ENCODE peak calls at places on chromosomes 5 and 9, in nine cellular contexts. G, E, U, K, Y, B, D, Z and L are unnamed samples.

GRCh38 chr9:137293482-137294090 is 8.5 kb downstream of the NRARP start:
- DNase-seq in G (no peak), E (peak), U (no peak), K (no peak), Y (no peak), B (no peak), D (no peak), Z (no peak), L (no peak)

GRCh38 chr9:12853021-12853420 is 78.2 kb downstream of the LURAP1L start:
- DNase-seq in G (peak), E (no peak), U (no peak), K (no peak), Y (no peak), B (no peak), D (no peak), Z (no peak), L (no peak)

GRCh38 chr5:157491471-157491870 is 31.5 kb downstream of the NIPAL4 start:
- DNase-seq in G (no peak), E (no peak), U (no peak), K (no peak), Y (no peak), B (no peak), D (no peak), Z (no peak), L (no peak)

GRCh38 chr5:73638344-73639095 is 12.5 kb downstream of the ARHGEF28 start:
- DNase-seq in G (peak), E (peak), U (no peak), K (no peak), Y (no peak), B (no peak), D (no peak), Z (no peak), L (no peak)

GRCh38 chr9:69202556-69202955 is 28.5 kb downstream of the TJP2 start:
- DNase-seq in G (no peak), E (no peak), U (no peak), K (no peak), Y (no peak), B (no peak), D (no peak), Z (no peak), L (no peak)

GRCh38 chr5:78782728-78783127 is 134.2 kb upstream of the LHFPL2 start:
- DNase-seq in G (no peak), E (no peak), U (no peak), K (no peak), Y (no peak), B (no peak), D (no peak), Z (no peak), L (no peak)

GRCh38 chr9:6779417-6780241 is 21.9 kb downstream of the KDM4C start:
- DNase-seq in G (peak), E (no peak), U (peak), K (peak), Y (no peak), B (no peak), D (no peak), Z (no peak), L (no peak)

GRCh38 chr9:92726971-92727715 is 37.5 kb downstream of the BICD2 start:
- DNase-seq in G (peak), E (peak), U (no peak), K (no peak), Y (peak), B (peak), D (no peak), Z (no peak), L (no peak)

GRCh38 chr5:452856-453710 is 10.1 kb downstream of the EXOC3 start:
- DNase-seq in G (no peak), E (no peak), U (no peak), K (no peak), Y (no peak), B (no peak), D (no peak), Z (peak), L (no peak)

GRCh38 chr9:21964925-21965385 is 29.2 kb downstream of the CDKN2A start:
- DNase-seq in G (no peak), E (peak), U (no peak), K (no peak), Y (no peak), B (no peak), D (no peak), Z (peak), L (peak)

GRCh38 chr5:42057254-42057690 is 132.2 kb downstream of the FBXO4 start:
- DNase-seq in G (peak), E (peak), U (peak), K (peak), Y (peak), B (no peak), D (no peak), Z (peak), L (no peak)

GRCh38 chr5:171310816-171311697 is 2.0 kb downstream of the TLX3 start:
- DNase-seq in G (no peak), E (peak), U (no peak), K (no peak), Y (no peak), B (no peak), D (no peak), Z (no peak), L (no peak)

GRCh38 chr5:14771195-14771594 is 100.4 kb downstream of the ANKH start:
- DNase-seq in G (no peak), E (no peak), U (no peak), K (no peak), Y (no peak), B (no peak), D (no peak), Z (no peak), L (no peak)

GRCh38 chr5:177299711-177300110 is 3.8 kb downstream of the RAB24 start:
- DNase-seq in G (no peak), E (no peak), U (no peak), K (no peak), Y (no peak), B (no peak), D (no peak), Z (no peak), L (no peak)
- H3K27ac ChIP-seq in G (no peak), E (peak), U (peak), K (no peak), Y (peak), B (peak), D (no peak), Z (peak), L (peak)

GRCh38 chr5:173753307-173754168 is 134.6 kb upstream of the CPEB4 start:
- DNase-seq in G (no peak), E (peak), U (peak), K (peak), Y (peak), B (no peak), D (no peak), Z (no peak), L (no peak)
- H3K27ac ChIP-seq in G (no peak), E (no peak), U (no peak), K (peak), Y (peak), B (peak), D (no peak), Z (no peak), L (no peak)

GRCh38 chr5:60248900-60249299 is 355.4 kb upstream of the PDE4D start:
- DNase-seq in G (no peak), E (no peak), U (no peak), K (no peak), Y (peak), B (no peak), D (no peak), Z (no peak), L (no peak)
- H3K27ac ChIP-seq in G (no peak), E (no peak), U (no peak), K (no peak), Y (no peak), B (no peak), D (no peak), Z (no peak), L (no peak)

DNA sequence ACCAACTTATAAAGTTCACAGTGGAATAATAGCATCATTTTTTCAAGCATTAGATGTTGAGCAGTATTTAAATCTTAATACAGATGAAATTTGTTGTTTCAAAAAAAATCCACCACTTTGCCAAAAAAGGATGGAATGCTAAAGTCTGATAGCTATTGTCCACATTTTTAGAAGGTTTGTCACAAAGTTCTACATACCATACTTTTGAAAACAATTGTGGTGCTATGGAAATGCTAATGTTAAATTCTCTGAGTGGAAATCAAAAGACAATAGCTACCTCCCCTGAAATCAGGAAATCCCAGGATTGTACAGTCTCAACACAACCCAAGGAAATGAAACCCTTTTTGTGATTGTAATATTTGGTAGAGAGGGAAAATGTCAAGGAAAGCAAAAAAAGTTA is 19.3 kb upstream of the GRAMD2B start:
- DNase-seq in G (no peak), E (no peak), U (no peak), K (no peak), Y (no peak), B (no peak), D (no peak), Z (no peak), L (no peak)
- H3K27ac ChIP-seq in G (peak), E (no peak), U (peak), K (no peak), Y (no peak), B (no peak), D (no peak), Z (no peak), L (no peak)

GRCh38 chr9:124263158-124263557 is 5.4 kb downstream of the NEK6 start:
- DNase-seq in G (no peak), E (no peak), U (no peak), K (no peak), Y (no peak), B (no peak), D (no peak), Z (no peak), L (no peak)
- H3K27ac ChIP-seq in G (no peak), E (no peak), U (no peak), K (peak), Y (no peak), B (no peak), D (no peak), Z (no peak), L (no peak)

GRCh38 chr5:72600401-72600981 is 93.3 kb upstream of the ZNF366 start:
- DNase-seq in G (peak), E (peak), U (no peak), K (no peak), Y (no peak), B (no peak), D (no peak), Z (no peak), L (peak)

GRCh38 chr5:72599519-72600400 is 92.5 kb upstream of the ZNF366 start:
- DNase-seq in G (peak), E (no peak), U (no peak), K (no peak), Y (no peak), B (no peak), D (no peak), Z (no peak), L (no peak)

GRCh38 chr5:72598461-72599433 is 91.5 kb upstream of the ZNF366 start:
- DNase-seq in G (peak), E (peak), U (no peak), K (peak), Y (no peak), B (no peak), D (no peak), Z (no peak), L (no peak)

GRCh38 chr5:72597456-72597948 is 90.3 kb upstream of the ZNF366 start:
- DNase-seq in G (peak), E (peak), U (no peak), K (no peak), Y (peak), B (no peak), D (no peak), Z (no peak), L (no peak)

GRCh38 chr5:72596956-72597355 is 89.7 kb upstream of the ZNF366 start:
- DNase-seq in G (peak), E (no peak), U (no peak), K (no peak), Y (no peak), B (no peak), D (no peak), Z (no peak), L (peak)
- H3K27ac ChIP-seq in G (peak), E (peak), U (peak), K (no peak), Y (no peak), B (peak), D (no peak), Z (no peak), L (peak)

GRCh38 chr5:150409638-150410523 is 2.8 kb downstream of the CD74 start:
- DNase-seq in G (peak), E (peak), U (peak), K (peak), Y (peak), B (peak), D (peak), Z (peak), L (peak)
- H3K27ac ChIP-seq in G (no peak), E (no peak), U (no peak), K (no peak), Y (peak), B (peak), D (peak), Z (peak), L (no peak)